ENCODE peak calls at places on chromosomes 4 and X, in four cellular contexts. X is GM20000, V is IMR-90, O is endothelial cell. Y is an unnamed sample.

GRCh38 chr4:55791666-55792065 is 27.9 kb upstream of the EXOC1L start:
- DNase-seq in X (no peak), V (no peak), O (no peak), Y (no peak)

GRCh38 chr4:136650541-136651277 is 881.6 kb downstream of the PCDH18 start:
- DNase-seq in X (no peak), V (peak; percentile 62), O (no peak), Y (no peak)

GRCh38 chr4:56388311-56388710 is 1.0 kb upstream of the AASDH start:
- DNase-seq in X (no peak), V (no peak), O (no peak), Y (no peak)

GRCh38 chrX:70527053-70527452 is 82.4 kb downstream of the DLG3 start:
- DNase-seq in X (no peak), V (no peak), O (no peak), Y (no peak)

GRCh38 chrX:53312946-53313745 is 31.8 kb upstream of the IQSEC2 start:
- DNase-seq in X (peak; percentile 54), V (peak; percentile 81), O (peak; percentile 66), Y (no peak)

GRCh38 chr4:126611900-126612299 is 1020.9 kb upstream of the INTU start:
- DNase-seq in X (no peak), V (peak; percentile 38), O (no peak), Y (no peak)

GRCh38 chrX:110146521-110146920 is 143.6 kb downstream of the TMEM164 start:
- DNase-seq in X (peak; percentile 33), V (peak; percentile 48), O (peak; percentile 20), Y (no peak)

GRCh38 chrX:19870206-19870605 is 17.2 kb downstream of the SH3KBP1 start:
- DNase-seq in X (no peak), V (no peak), O (no peak), Y (no peak)

GRCh38 chr4:189834586-189834985 is 106.1 kb upstream of the FRG1 start:
- DNase-seq in X (no peak), V (no peak), O (no peak), Y (no peak)

GRCh38 chrX:9464435-9465371 is at the start of gene TBL1X:
- DNase-seq in X (peak; percentile 77), V (peak; percentile 19), O (peak; percentile 39), Y (peak; percentile 75)

GRCh38 chr4:155597281-155597680 is 69.4 kb upstream of the GUCY1A1 start:
- DNase-seq in X (no peak), V (no peak), O (no peak), Y (no peak)

GRCh38 chr4:36222702-36223101 is 21.6 kb downstream of the ARAP2 start:
- DNase-seq in X (no peak), V (no peak), O (no peak), Y (no peak)

GRCh38 chrX:78555401-78555980 is 103.6 kb downstream of the RTL3 start:
- DNase-seq in X (peak; percentile 2), V (no peak), O (no peak), Y (no peak)

GRCh38 chr4:121119715-121120114 is 44.4 kb downstream of the TNIP3 start:
- DNase-seq in X (no peak), V (no peak), O (no peak), Y (no peak)

GRCh38 chrX:20029728-20030127 is 38.9 kb upstream of the BCLAF3 start:
- DNase-seq in X (no peak), V (no peak), O (no peak), Y (no peak)

GRCh38 chr4:117481742-117482141 is 396.4 kb upstream of the TRAM1L1 start:
- DNase-seq in X (no peak), V (peak; percentile 85), O (no peak), Y (no peak)

GRCh38 chrX:10467793-10468192 is 152.6 kb downstream of the MID1 start:
- DNase-seq in X (no peak), V (peak; percentile 54), O (no peak), Y (no peak)

GRCh38 chrX:125826080-125826479 is 340.0 kb downstream of the DCAF12L2 start:
- DNase-seq in X (no peak), V (no peak), O (no peak), Y (no peak)

GRCh38 chr4:76308548-76308947 is 2.0 kb downstream of the STBD1 start:
- DNase-seq in X (no peak), V (no peak), O (no peak), Y (no peak)

GRCh38 chrX:42375080-42375479 is 402.9 kb downstream of the PPP1R2C start:
- DNase-seq in X (no peak), V (no peak), O (no peak), Y (no peak)

GRCh38 chrX:39731390-39731680 is 366.4 kb downstream of the BCOR start:
- DNase-seq in X (no peak), V (no peak), O (no peak), Y (no peak)
- TF ChIP-seq CTCF in X (no peak), V (no peak), O (no peak), Y (no peak)

GRCh38 chr4:182835006-182835740 is 82.0 kb downstream of the DCTD start:
- DNase-seq in X (no peak), V (no peak), O (no peak), Y (no peak)
- TF ChIP-seq CTCF in X (no peak), V (no peak), O (no peak), Y (peak; percentile 44)

GRCh38 chr4:61984260-61984909 is 784.3 kb downstream of the ADGRL3 start:
- DNase-seq in X (no peak), V (no peak), O (no peak), Y (no peak)
- TF ChIP-seq CTCF in X (no peak), V (no peak), O (no peak), Y (no peak)

GRCh38 chr4:41418444-41418843 is 119.5 kb upstream of the LIMCH1 start:
- DNase-seq in X (no peak), V (peak; percentile 16), O (no peak), Y (no peak)

GRCh38 chr4:41409095-41409494 is 128.9 kb upstream of the LIMCH1 start:
- DNase-seq in X (no peak), V (no peak), O (no peak), Y (no peak)

GRCh38 chr4:41414380-41414779 is 123.6 kb upstream of the LIMCH1 start:
- DNase-seq in X (no peak), V (no peak), O (no peak), Y (no peak)

GRCh38 chr4:41410049-41410448 is 127.9 kb upstream of the LIMCH1 start:
- DNase-seq in X (no peak), V (peak; percentile 6), O (no peak), Y (no peak)

DNA sequence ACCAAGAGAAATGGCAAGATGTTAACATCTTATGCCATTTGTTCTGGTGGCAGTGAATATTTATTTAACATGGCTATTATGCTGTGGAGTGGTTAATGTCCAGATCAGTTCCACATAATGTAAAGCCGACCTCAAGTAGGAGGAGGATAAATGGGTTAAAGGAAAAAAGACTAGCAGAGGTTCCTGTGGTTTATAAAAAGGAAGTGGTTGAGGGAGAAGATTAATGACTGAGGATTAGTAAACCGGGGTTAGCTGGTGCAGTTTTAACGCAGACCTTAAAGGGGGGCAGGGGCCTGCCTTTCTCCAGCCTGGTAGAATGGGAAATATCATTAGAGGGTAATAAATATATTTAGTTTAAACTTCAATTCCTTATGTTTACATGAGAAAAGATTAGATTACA is 124.3 kb upstream of the LIMCH1 start:
- DNase-seq in X (no peak), V (no peak), O (no peak), Y (no peak)
- TF ChIP-seq CTCF in X (no peak), V (no peak), O (no peak), Y (no peak)